ENCODE peak calls at places on chromosomes 16 and 17, in eight cellular contexts. One of them, this sample, is unnamed.
A peak's percentile ranks its signal among the peaks of the same experiment; 100 is the strongest.

GRCh38 chr17:21374455-21375161 is 1.5 kb upstream of the KCNJ12 start:
- DNase-seq in posterior cingulate gyrus: no peak
- DNase-seq in Panc1: no peak
- DNase-seq in SJSA1: no peak
- DNase-seq in stimulated activated CD8-positive, alpha-beta memory T cell treated with anti-CD3 and anti-CD28 coated beads, Interleukin-4, amount 100 ng/mL, for 24 hours: no peak
- DNase-seq in SJCRH30: peak; percentile 64
- DNase-seq in Right ventricle myocardium inferior: no peak
- DNase-seq in heart left ventricle: no peak
- DNase-seq in this sample: no peak

GRCh38 chr17:32933881-32934280 is 5.9 kb downstream of the TMEM98 start:
- DNase-seq in posterior cingulate gyrus: no peak
- DNase-seq in Panc1: no peak
- DNase-seq in SJSA1: no peak
- DNase-seq in stimulated activated CD8-positive, alpha-beta memory T cell treated with anti-CD3 and anti-CD28 coated beads, Interleukin-4, amount 100 ng/mL, for 24 hours: no peak
- DNase-seq in SJCRH30: no peak
- DNase-seq in Right ventricle myocardium inferior: no peak
- DNase-seq in heart left ventricle: no peak
- DNase-seq in this sample: no peak

GRCh38 chr16:73032548-73033270 is 15.2 kb downstream of the ZFHX3 start:
- DNase-seq in posterior cingulate gyrus: no peak
- DNase-seq in Panc1: no peak
- DNase-seq in SJSA1: no peak
- DNase-seq in stimulated activated CD8-positive, alpha-beta memory T cell treated with anti-CD3 and anti-CD28 coated beads, Interleukin-4, amount 100 ng/mL, for 24 hours: no peak
- DNase-seq in SJCRH30: no peak
- DNase-seq in Right ventricle myocardium inferior: no peak
- DNase-seq in heart left ventricle: no peak
- DNase-seq in this sample: no peak

GRCh38 chr17:44607836-44608690 is 48.2 kb upstream of the MEIOC start:
- DNase-seq in posterior cingulate gyrus: no peak
- DNase-seq in Panc1: no peak
- DNase-seq in SJSA1: peak; percentile 73
- DNase-seq in stimulated activated CD8-positive, alpha-beta memory T cell treated with anti-CD3 and anti-CD28 coated beads, Interleukin-4, amount 100 ng/mL, for 24 hours: no peak
- DNase-seq in SJCRH30: peak; percentile 90
- DNase-seq in Right ventricle myocardium inferior: no peak
- DNase-seq in heart left ventricle: no peak
- DNase-seq in this sample: no peak

GRCh38 chr17:65855675-65856074 is 294.2 kb upstream of the AXIN2 start:
- DNase-seq in posterior cingulate gyrus: no peak
- DNase-seq in Panc1: no peak
- DNase-seq in SJSA1: no peak
- DNase-seq in stimulated activated CD8-positive, alpha-beta memory T cell treated with anti-CD3 and anti-CD28 coated beads, Interleukin-4, amount 100 ng/mL, for 24 hours: no peak
- DNase-seq in SJCRH30: no peak
- DNase-seq in Right ventricle myocardium inferior: no peak
- DNase-seq in heart left ventricle: no peak
- DNase-seq in this sample: no peak

GRCh38 chr16:87691686-87692079 is 74.1 kb downstream of the KLHDC4 start:
- DNase-seq in posterior cingulate gyrus: peak; percentile 90
- DNase-seq in Panc1: no peak
- DNase-seq in SJSA1: no peak
- DNase-seq in stimulated activated CD8-positive, alpha-beta memory T cell treated with anti-CD3 and anti-CD28 coated beads, Interleukin-4, amount 100 ng/mL, for 24 hours: no peak
- DNase-seq in SJCRH30: no peak
- DNase-seq in Right ventricle myocardium inferior: no peak
- DNase-seq in heart left ventricle: no peak
- DNase-seq in this sample: no peak

GRCh38 chr17:72165202-72165972 is 44.6 kb downstream of the SOX9 start:
- DNase-seq in posterior cingulate gyrus: no peak
- DNase-seq in Panc1: no peak
- DNase-seq in SJSA1: no peak
- DNase-seq in stimulated activated CD8-positive, alpha-beta memory T cell treated with anti-CD3 and anti-CD28 coated beads, Interleukin-4, amount 100 ng/mL, for 24 hours: no peak
- DNase-seq in SJCRH30: no peak
- DNase-seq in Right ventricle myocardium inferior: no peak
- DNase-seq in heart left ventricle: no peak
- DNase-seq in this sample: no peak

GRCh38 chr17:57619061-57619937 is 125.8 kb downstream of the CCDC182 start:
- DNase-seq in posterior cingulate gyrus: peak; percentile 48
- DNase-seq in Panc1: no peak
- DNase-seq in SJSA1: no peak
- DNase-seq in stimulated activated CD8-positive, alpha-beta memory T cell treated with anti-CD3 and anti-CD28 coated beads, Interleukin-4, amount 100 ng/mL, for 24 hours: no peak
- DNase-seq in SJCRH30: no peak
- DNase-seq in Right ventricle myocardium inferior: no peak
- DNase-seq in heart left ventricle: no peak
- DNase-seq in this sample: no peak

GRCh38 chr16:28264656-28265055 is 27.7 kb upstream of the SBK1 start:
- DNase-seq in posterior cingulate gyrus: peak; percentile 93
- DNase-seq in Panc1: no peak
- DNase-seq in SJSA1: no peak
- DNase-seq in stimulated activated CD8-positive, alpha-beta memory T cell treated with anti-CD3 and anti-CD28 coated beads, Interleukin-4, amount 100 ng/mL, for 24 hours: no peak
- DNase-seq in SJCRH30: no peak
- DNase-seq in Right ventricle myocardium inferior: peak; percentile 13
- DNase-seq in heart left ventricle: no peak
- DNase-seq in this sample: peak; percentile 52